ENCODE peak calls at places on chromosomes 5 and 9, in five cellular contexts. Y is aorta; D is GM18507; J is effector memory CD4-positive, alpha-beta T cell; G is left ventricle myocardium superior. O is an unnamed sample.

GRCh38 chr5:128279345-128279744 is 195.8 kb downstream of the SLC12A2 start:
- DNase-seq in J (no peak), G (no peak), D (no peak), Y (no peak), O (no peak)

GRCh38 chr5:622359-622758 is 10.2 kb downstream of the CEP72 start:
- DNase-seq in D (no peak), J (no peak), Y (peak), G (no peak), O (peak)

GRCh38 chr9:87375397-87376073 is 122.1 kb upstream of the DAPK1 start:
- DNase-seq in J (no peak), D (no peak), G (no peak), Y (no peak), O (no peak)

GRCh38 chr5:78364005-78364404 is 3.6 kb downstream of the SCAMP1 start:
- DNase-seq in D (no peak), J (no peak), G (no peak), Y (no peak), O (no peak)

GRCh38 chr9:93184439-93185221 is 691 bp downstream of the WNK2 start:
- DNase-seq in J (no peak), G (peak), Y (no peak), D (no peak), O (no peak)

GRCh38 chr5:117131048-117131679 is 556.5 kb upstream of the SEMA6A start:
- DNase-seq in Y (no peak), J (no peak), D (no peak), G (no peak), O (no peak)

GRCh38 chr5:66958126-66958983 is 238.2 kb downstream of the CD180 start:
- DNase-seq in G (no peak), Y (no peak), D (no peak), J (no peak), O (no peak)

GRCh38 chr5:77558266-77558665 is 66.2 kb upstream of the WDR41 start:
- DNase-seq in D (no peak), G (no peak), Y (no peak), J (no peak), O (no peak)

GRCh38 chr5:87845734-87846133 is 422.9 kb downstream of the TMEM161B start:
- DNase-seq in G (no peak), J (no peak), D (no peak), Y (no peak), O (no peak)

GRCh38 chr5:177473461-177473991 is at the start of gene DBN1:
- DNase-seq in G (peak), D (no peak), Y (peak), J (no peak), O (no peak)

GRCh38 chr5:180618830-180619562 is 27.7 kb upstream of the SCGB3A1 start:
- DNase-seq in G (no peak), Y (no peak), D (no peak), J (no peak), O (no peak)

GRCh38 chr5:58127132-58127485 is 332.8 kb downstream of the PLK2 start:
- DNase-seq in G (no peak), Y (no peak), J (no peak), D (no peak), O (no peak)

GRCh38 chr9:21110708-21111576 is 30.7 kb downstream of the IFNW1 start:
- DNase-seq in D (no peak), J (no peak), G (no peak), Y (no peak), O (no peak)

GRCh38 chr5:141822134-141822533 is 56.1 kb downstream of the PCDH1 start:
- DNase-seq in G (no peak), Y (no peak), J (no peak), D (no peak), O (no peak)

GRCh38 chr5:169350016-169350415 is 49.1 kb upstream of the SLIT3 start:
- DNase-seq in Y (no peak), G (no peak), D (no peak), J (no peak), O (no peak)

GRCh38 chr5:135236187-135236835 is 162.7 kb downstream of the MACROH2A1 start:
- DNase-seq in Y (no peak), D (no peak), G (no peak), J (no peak), O (no peak)

GRCh38 chr9:105158020-105158419 is 86.4 kb upstream of the SLC44A1 start:
- DNase-seq in D (no peak), G (no peak), Y (no peak), J (no peak), O (no peak)

GRCh38 chr5:153618857-153619256 is 128.4 kb downstream of the GRIA1 start:
- DNase-seq in G (no peak), D (no peak), J (no peak), Y (no peak), O (no peak)

GRCh38 chr9:75847085-75847484 is 43.4 kb upstream of the PCSK5 start:
- DNase-seq in D (no peak), J (no peak), Y (no peak), G (no peak), O (no peak)

GRCh38 chr5:151451626-151452520 is 4.5 kb downstream of the SLC36A1 start:
- DNase-seq in D (peak), Y (no peak), G (no peak), J (no peak), O (no peak)

GRCh38 chr9:124017064-124017928 is 5.7 kb downstream of the LHX2 start:
- DNase-seq in J (no peak), Y (peak), D (no peak), G (no peak), O (no peak)

GRCh38 chr5:119112151-119112550 is 41.3 kb downstream of the DMXL1 start:
- DNase-seq in G (no peak), Y (no peak), J (no peak), D (no peak), O (no peak)